ENCODE peak calls at places on chromosome 16, in six cellular contexts. T, I, W, R, D and S are unnamed samples.

GRCh38 chr16:50253511-50253903 is 12.8 kb upstream of the ADCY7 start:
- DNase-seq in T (no peak), I (no peak), W (peak), R (no peak), D (no peak), S (no peak)

GRCh38 chr16:27579086-27579980 is 29.4 kb downstream of the KATNIP start:
- DNase-seq in T (no peak), I (no peak), W (no peak), R (no peak), D (no peak), S (no peak)

GRCh38 chr16:765488-765865 is 4.9 kb downstream of the MSLN start:
- DNase-seq in T (no peak), I (no peak), W (no peak), R (no peak), D (no peak), S (no peak)

GRCh38 chr16:57166951-57167350 is 18.9 kb downstream of the PSME3IP1 start:
- DNase-seq in T (peak), I (no peak), W (no peak), R (no peak), D (no peak), S (no peak)

GRCh38 chr16:17271687-17272086 is 199.1 kb downstream of the XYLT1 start:
- DNase-seq in T (no peak), I (peak), W (no peak), R (no peak), D (no peak), S (no peak)

GRCh38 chr16:53282975-53283946 is 151.0 kb upstream of the RBL2 start:
- DNase-seq in T (peak), I (no peak), W (no peak), R (no peak), D (no peak), S (no peak)

GRCh38 chr16:83992624-83993023 is 24.6 kb downstream of the NECAB2 start:
- DNase-seq in T (peak), I (no peak), W (peak), R (no peak), D (no peak), S (no peak)

GRCh38 chr16:17196526-17196925 is 274.2 kb downstream of the XYLT1 start:
- DNase-seq in T (no peak), I (no peak), W (no peak), R (no peak), D (no peak), S (no peak)

GRCh38 chr16:72569677-72570076 is 397.7 kb upstream of the PMFBP1 start:
- DNase-seq in T (no peak), I (no peak), W (no peak), R (no peak), D (no peak), S (no peak)

GRCh38 chr16:55625843-55626242 is 29.9 kb upstream of the SLC6A2 start:
- DNase-seq in T (no peak), I (no peak), W (no peak), R (no peak), D (no peak), S (no peak)

GRCh38 chr16:19294156-19294649 is 8.7 kb downstream of the CLEC19A start:
- DNase-seq in T (no peak), I (no peak), W (peak), R (peak), D (peak), S (no peak)

GRCh38 chr16:49344401-49344800 is 29.2 kb upstream of the C16orf78 start:
- DNase-seq in T (no peak), I (no peak), W (no peak), R (no peak), D (no peak), S (no peak)

GRCh38 chr16:58678716-58679115 is 5.9 kb downstream of the SLC38A7 start:
- DNase-seq in T (peak), I (no peak), W (no peak), R (peak), D (peak), S (no peak)

GRCh38 chr16:887846-888245 is 82.9 kb downstream of the LMF1 start:
- DNase-seq in T (no peak), I (no peak), W (no peak), R (no peak), D (peak), S (no peak)

GRCh38 chr16:66382966-66383299 is 16.4 kb downstream of the CDH5 start:
- DNase-seq in T (peak), I (no peak), W (no peak), R (no peak), D (no peak), S (no peak)

GRCh38 chr16:56328276-56329022 is 96.9 kb downstream of the AMFR start:
- DNase-seq in T (no peak), I (no peak), W (no peak), R (no peak), D (no peak), S (no peak)

GRCh38 chr16:83967091-83967490 is 953 bp upstream of the NECAB2 start:
- DNase-seq in T (no peak), I (no peak), W (no peak), R (no peak), D (no peak), S (no peak)

GRCh38 chr16:16861546-16861945 is 482.6 kb downstream of the NPIPA7 start:
- DNase-seq in T (peak), I (no peak), W (peak), R (peak), D (peak), S (peak)

GRCh38 chr16:90031931-90032663 is 12.8 kb upstream of the DBNDD1 start:
- DNase-seq in T (no peak), I (no peak), W (no peak), R (no peak), D (no peak), S (no peak)

GRCh38 chr16:83206426-83206825 is 579.7 kb downstream of the CDH13 start:
- DNase-seq in T (no peak), I (no peak), W (no peak), R (no peak), D (no peak), S (no peak)

GRCh38 chr16:84726670-84727467 is 27.1 kb downstream of the USP10 start:
- DNase-seq in T (no peak), I (no peak), W (no peak), R (no peak), D (no peak), S (no peak)

GRCh38 chr16:10741844-10742243 is 1.8 kb upstream of the NUBP1 start:
- DNase-seq in T (no peak), I (no peak), W (no peak), R (peak), D (no peak), S (no peak)

GRCh38 chr16:10738231-10739077 is 5.2 kb upstream of the NUBP1 start:
- DNase-seq in T (peak), I (peak), W (no peak), R (peak), D (peak), S (no peak)

GRCh38 chr16:10740845-10741208 is 2.8 kb upstream of the NUBP1 start:
- DNase-seq in T (no peak), I (no peak), W (no peak), R (no peak), D (no peak), S (no peak)

GRCh38 chr16:10740000-10740844 is 3.4 kb upstream of the NUBP1 start:
- DNase-seq in T (no peak), I (no peak), W (no peak), R (no peak), D (no peak), S (no peak)

GRCh38 chr16:10736926-10737625 is 6.6 kb upstream of the NUBP1 start:
- DNase-seq in T (peak), I (no peak), W (peak), R (no peak), D (no peak), S (peak)
- TF ChIP-seq CTCF in T (peak), I (peak), W (peak), R (peak), D (peak), S (peak)

GRCh38 chr16:75073551-75074414 is 42.8 kb downstream of the LDHD start:
- DNase-seq in T (no peak), I (no peak), W (no peak), R (no peak), D (no peak), S (no peak)
- H3K27ac ChIP-seq in T (no peak), I (no peak), W (no peak), R (no peak), D (peak), S (no peak)

DNA sequence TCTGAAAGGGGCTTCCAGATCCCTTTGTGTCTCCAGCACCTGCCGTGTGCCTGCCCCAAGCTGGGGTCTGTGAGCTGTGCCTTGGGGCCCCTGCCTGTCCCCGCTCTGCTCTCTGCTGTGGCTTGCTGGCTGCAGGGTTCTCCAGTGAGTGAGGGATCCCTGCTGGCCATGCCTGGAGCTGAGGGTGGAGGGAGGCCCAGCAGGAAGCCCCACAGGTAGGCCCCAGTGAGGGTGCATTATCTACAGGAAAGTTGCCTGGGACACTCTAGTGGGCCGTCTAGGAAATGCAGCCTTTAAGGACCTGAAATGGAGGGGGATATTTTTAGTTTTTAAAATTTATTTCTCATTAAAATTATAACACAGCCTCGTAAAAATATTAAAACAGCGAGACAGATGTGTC is 50.9 kb downstream of the JPH3 start:
- DNase-seq in T (peak), I (no peak), W (no peak), R (no peak), D (no peak), S (peak)
- TF ChIP-seq CTCF in T (peak), I (no peak), W (no peak), R (peak), D (no peak), S (peak)

DNA sequence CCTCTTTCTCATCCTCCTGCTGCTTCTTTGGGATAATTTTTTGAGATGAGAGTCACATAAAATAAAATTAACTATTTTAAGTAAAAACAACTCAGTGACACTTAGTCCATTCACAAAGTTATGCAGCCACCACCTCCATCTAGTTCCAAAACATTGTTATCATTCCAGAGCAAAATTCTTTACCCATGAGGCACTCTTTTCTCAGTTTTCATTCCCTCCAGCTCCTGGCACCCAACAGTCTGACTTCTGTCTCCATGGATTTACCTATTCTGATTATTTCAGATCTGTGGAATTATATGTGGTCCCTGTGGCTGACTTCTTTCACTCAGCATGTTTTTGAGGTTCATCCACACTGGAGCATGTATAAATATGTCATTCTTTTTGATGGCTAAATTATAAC is 239.9 kb upstream of the DYNLRB2 start:
- DNase-seq in T (no peak), I (no peak), W (peak), R (no peak), D (no peak), S (no peak)
- H3K27ac ChIP-seq in T (no peak), I (no peak), W (peak), R (no peak), D (no peak), S (no peak)